ENCODE peak calls at places on chromosomes 1 and 21, in nine cellular contexts. One of them, this sample, is unnamed. For H3K4me1, the result is how much of the 10 kb centered on the place peaks cover.

GRCh38 chr1:151108331-151108730 is 37.8 kb downstream of the GABPB2 start:
- DNase-seq in prostate gland: no peak
- DNase-seq in tibial artery: peak
- DNase-seq in heart left ventricle: no peak
- DNase-seq in fibroblast of lung: no peak
- DNase-seq in A549: no peak
- DNase-seq in astrocyte: no peak
- DNase-seq in hepatocyte: no peak
- DNase-seq in MM.1S: no peak
- DNase-seq in this sample: no peak

GRCh38 chr1:65235867-65236805 is 73.2 kb upstream of the DNAJC6 start:
- DNase-seq in prostate gland: no peak
- DNase-seq in tibial artery: no peak
- DNase-seq in heart left ventricle: no peak
- DNase-seq in fibroblast of lung: peak
- DNase-seq in A549: peak
- DNase-seq in astrocyte: peak
- DNase-seq in hepatocyte: peak
- DNase-seq in MM.1S: peak
- DNase-seq in this sample: peak

GRCh38 chr1:22739648-22740385 is 29.2 kb downstream of the EPHB2 start:
- DNase-seq in prostate gland: no peak
- DNase-seq in tibial artery: peak
- DNase-seq in heart left ventricle: no peak
- DNase-seq in fibroblast of lung: peak
- DNase-seq in A549: peak
- DNase-seq in astrocyte: peak
- DNase-seq in hepatocyte: peak
- DNase-seq in MM.1S: no peak
- DNase-seq in this sample: peak

GRCh38 chr1:155126494-155127104 is 1.1 kb upstream of the EFNA1 start:
- DNase-seq in prostate gland: peak
- DNase-seq in tibial artery: peak
- DNase-seq in heart left ventricle: no peak
- DNase-seq in fibroblast of lung: peak
- DNase-seq in A549: peak
- DNase-seq in astrocyte: peak
- DNase-seq in hepatocyte: peak
- DNase-seq in MM.1S: no peak
- DNase-seq in this sample: peak

GRCh38 chr1:32044246-32044645 is 28.5 kb upstream of the TMEM39B start:
- DNase-seq in prostate gland: no peak
- DNase-seq in tibial artery: no peak
- DNase-seq in heart left ventricle: no peak
- DNase-seq in fibroblast of lung: no peak
- DNase-seq in A549: no peak
- DNase-seq in astrocyte: no peak
- DNase-seq in hepatocyte: no peak
- DNase-seq in MM.1S: no peak
- DNase-seq in this sample: no peak

GRCh38 chr1:53362851-53363642 is 35.2 kb upstream of the LRP8 start:
- DNase-seq in prostate gland: no peak
- DNase-seq in tibial artery: peak
- DNase-seq in heart left ventricle: no peak
- DNase-seq in fibroblast of lung: no peak
- DNase-seq in A549: peak
- DNase-seq in astrocyte: no peak
- DNase-seq in hepatocyte: no peak
- DNase-seq in MM.1S: no peak
- DNase-seq in this sample: no peak

GRCh38 chr1:176656257-176656995 is 193.5 kb downstream of the PAPPA2 start:
- DNase-seq in prostate gland: no peak
- DNase-seq in tibial artery: no peak
- DNase-seq in heart left ventricle: peak
- DNase-seq in fibroblast of lung: peak
- DNase-seq in A549: no peak
- DNase-seq in astrocyte: peak
- DNase-seq in hepatocyte: peak
- DNase-seq in MM.1S: no peak
- DNase-seq in this sample: peak

GRCh38 chr1:98211271-98211840 is 290.5 kb upstream of the DPYD start:
- DNase-seq in prostate gland: no peak
- DNase-seq in tibial artery: no peak
- DNase-seq in heart left ventricle: no peak
- DNase-seq in fibroblast of lung: peak
- DNase-seq in A549: peak
- DNase-seq in astrocyte: no peak
- DNase-seq in hepatocyte: no peak
- DNase-seq in MM.1S: no peak
- DNase-seq in this sample: no peak

GRCh38 chr1:236350308-236350707 is 43.8 kb upstream of the EDARADD start:
- DNase-seq in prostate gland: no peak
- DNase-seq in tibial artery: no peak
- DNase-seq in heart left ventricle: no peak
- DNase-seq in fibroblast of lung: no peak
- DNase-seq in A549: no peak
- DNase-seq in astrocyte: no peak
- DNase-seq in hepatocyte: no peak
- DNase-seq in MM.1S: no peak
- DNase-seq in this sample: no peak

GRCh38 chr1:228360533-228361313 is 45.9 kb downstream of the TRIM11 start:
- DNase-seq in prostate gland: no peak
- DNase-seq in tibial artery: peak
- DNase-seq in heart left ventricle: peak
- DNase-seq in fibroblast of lung: no peak
- DNase-seq in A549: no peak
- DNase-seq in astrocyte: no peak
- DNase-seq in hepatocyte: no peak
- DNase-seq in MM.1S: no peak
- DNase-seq in this sample: no peak

GRCh38 chr1:119948342-119949214 is 52.3 kb upstream of the ADAM30 start:
- DNase-seq in prostate gland: peak
- DNase-seq in tibial artery: peak
- DNase-seq in heart left ventricle: peak
- DNase-seq in fibroblast of lung: peak
- DNase-seq in A549: peak
- DNase-seq in astrocyte: peak
- DNase-seq in hepatocyte: peak
- DNase-seq in MM.1S: peak
- DNase-seq in this sample: peak

GRCh38 chr1:156961709-156962108 is 41.3 kb downstream of the LRRC71 start:
- DNase-seq in prostate gland: no peak
- DNase-seq in tibial artery: no peak
- DNase-seq in heart left ventricle: no peak
- DNase-seq in fibroblast of lung: no peak
- DNase-seq in A549: peak
- DNase-seq in astrocyte: no peak
- DNase-seq in hepatocyte: no peak
- DNase-seq in MM.1S: peak
- DNase-seq in this sample: no peak

GRCh38 chr21:41164981-41165650 is 2.8 kb upstream of the BACE2 start:
- DNase-seq in prostate gland: peak
- DNase-seq in tibial artery: no peak
- DNase-seq in heart left ventricle: no peak
- DNase-seq in fibroblast of lung: peak
- DNase-seq in A549: peak
- DNase-seq in astrocyte: peak
- DNase-seq in hepatocyte: peak
- DNase-seq in MM.1S: no peak
- DNase-seq in this sample: peak

GRCh38 chr1:31105646-31106045 is 40.1 kb upstream of the PUM1 start:
- DNase-seq in prostate gland: no peak
- DNase-seq in tibial artery: no peak
- DNase-seq in heart left ventricle: no peak
- DNase-seq in fibroblast of lung: peak
- DNase-seq in A549: no peak
- DNase-seq in astrocyte: no peak
- DNase-seq in hepatocyte: no peak
- DNase-seq in MM.1S: no peak
- DNase-seq in this sample: no peak

GRCh38 chr1:62686822-62687221 is 1.4 kb downstream of the DOCK7 start:
- DNase-seq in prostate gland: no peak
- DNase-seq in tibial artery: no peak
- DNase-seq in heart left ventricle: no peak
- DNase-seq in fibroblast of lung: no peak
- DNase-seq in A549: no peak
- DNase-seq in astrocyte: no peak
- DNase-seq in hepatocyte: no peak
- DNase-seq in MM.1S: no peak
- DNase-seq in this sample: no peak

GRCh38 chr1:230866171-230866811 is 2.0 kb downstream of the C1orf198 start:
- DNase-seq in prostate gland: no peak
- DNase-seq in tibial artery: no peak
- DNase-seq in heart left ventricle: no peak
- DNase-seq in fibroblast of lung: peak
- DNase-seq in A549: peak
- DNase-seq in astrocyte: peak
- DNase-seq in hepatocyte: no peak
- DNase-seq in MM.1S: no peak
- DNase-seq in this sample: no peak

GRCh38 chr21:41482321-41482720 is 25.6 kb downstream of the TMPRSS2 start:
- DNase-seq in prostate gland: no peak
- DNase-seq in tibial artery: no peak
- DNase-seq in heart left ventricle: no peak
- DNase-seq in fibroblast of lung: peak
- DNase-seq in A549: no peak
- DNase-seq in astrocyte: peak
- DNase-seq in hepatocyte: no peak
- DNase-seq in MM.1S: no peak
- DNase-seq in this sample: peak

GRCh38 chr1:180167021-180167701 is 12.5 kb downstream of the QSOX1 start:
- DNase-seq in prostate gland: no peak
- DNase-seq in tibial artery: peak
- DNase-seq in heart left ventricle: peak
- DNase-seq in fibroblast of lung: no peak
- DNase-seq in A549: no peak
- DNase-seq in astrocyte: no peak
- DNase-seq in hepatocyte: no peak
- DNase-seq in MM.1S: no peak
- DNase-seq in this sample: no peak

GRCh38 chr1:200869376-200869752 is 3.4 kb upstream of the GPR25 start:
- DNase-seq in prostate gland: no peak
- DNase-seq in tibial artery: no peak
- DNase-seq in heart left ventricle: no peak
- DNase-seq in fibroblast of lung: no peak
- DNase-seq in A549: no peak
- DNase-seq in astrocyte: no peak
- DNase-seq in hepatocyte: no peak
- DNase-seq in MM.1S: no peak
- DNase-seq in this sample: no peak
- H3K4me1 ChIP-seq in prostate gland: under half
- H3K4me1 ChIP-seq in tibial artery: under half
- H3K4me1 ChIP-seq in heart left ventricle: under half
- H3K4me1 ChIP-seq in fibroblast of lung: under half
- H3K4me1 ChIP-seq in A549: under half
- H3K4me1 ChIP-seq in astrocyte: under half
- H3K4me1 ChIP-seq in hepatocyte: under half
- H3K4me1 ChIP-seq in MM.1S: under half
- H3K4me1 ChIP-seq in this sample: under half

GRCh38 chr1:42210421-42211133 is 46.0 kb upstream of the GUCA2A start:
- DNase-seq in prostate gland: no peak
- DNase-seq in tibial artery: no peak
- DNase-seq in heart left ventricle: no peak
- DNase-seq in fibroblast of lung: peak
- DNase-seq in A549: no peak
- DNase-seq in astrocyte: no peak
- DNase-seq in hepatocyte: no peak
- DNase-seq in MM.1S: no peak
- DNase-seq in this sample: no peak

GRCh38 chr1:42214447-42214871 is 49.9 kb upstream of the GUCA2A start:
- DNase-seq in prostate gland: peak
- DNase-seq in tibial artery: no peak
- DNase-seq in heart left ventricle: peak
- DNase-seq in fibroblast of lung: peak
- DNase-seq in A549: peak
- DNase-seq in astrocyte: peak
- DNase-seq in hepatocyte: peak
- DNase-seq in MM.1S: no peak
- DNase-seq in this sample: no peak

GRCh38 chr1:42209516-42210370 is 45.2 kb upstream of the GUCA2A start:
- DNase-seq in prostate gland: no peak
- DNase-seq in tibial artery: no peak
- DNase-seq in heart left ventricle: no peak
- DNase-seq in fibroblast of lung: no peak
- DNase-seq in A549: no peak
- DNase-seq in astrocyte: no peak
- DNase-seq in hepatocyte: no peak
- DNase-seq in MM.1S: no peak
- DNase-seq in this sample: no peak

GRCh38 chr1:42206164-42206563 is 41.6 kb upstream of the GUCA2A start:
- DNase-seq in prostate gland: no peak
- DNase-seq in tibial artery: no peak
- DNase-seq in heart left ventricle: no peak
- DNase-seq in fibroblast of lung: no peak
- DNase-seq in A549: no peak
- DNase-seq in astrocyte: no peak
- DNase-seq in hepatocyte: peak
- DNase-seq in MM.1S: no peak
- DNase-seq in this sample: peak

GRCh38 chr1:42211224-42211623 is 46.7 kb upstream of the GUCA2A start:
- DNase-seq in prostate gland: no peak
- DNase-seq in tibial artery: no peak
- DNase-seq in heart left ventricle: no peak
- DNase-seq in fibroblast of lung: peak
- DNase-seq in A549: no peak
- DNase-seq in astrocyte: no peak
- DNase-seq in hepatocyte: no peak
- DNase-seq in MM.1S: no peak
- DNase-seq in this sample: peak
- H3K27ac ChIP-seq in prostate gland: no peak
- H3K27ac ChIP-seq in tibial artery: no peak
- H3K27ac ChIP-seq in heart left ventricle: no peak
- H3K27ac ChIP-seq in fibroblast of lung: peak
- H3K27ac ChIP-seq in A549: no peak
- H3K27ac ChIP-seq in astrocyte: no peak
- H3K27ac ChIP-seq in hepatocyte: no peak
- H3K27ac ChIP-seq in MM.1S: no peak
- H3K27ac ChIP-seq in this sample: peak

GRCh38 chr1:160113407-160113806 is 2.2 kb upstream of the ATP1A2 start:
- DNase-seq in prostate gland: no peak
- DNase-seq in tibial artery: no peak
- DNase-seq in heart left ventricle: no peak
- DNase-seq in fibroblast of lung: no peak
- DNase-seq in A549: no peak
- DNase-seq in astrocyte: no peak
- DNase-seq in hepatocyte: no peak
- DNase-seq in MM.1S: no peak
- DNase-seq in this sample: no peak
- TF ChIP-seq CTCF in prostate gland: no peak
- TF ChIP-seq CTCF in tibial artery: no peak
- TF ChIP-seq CTCF in heart left ventricle: no peak
- TF ChIP-seq CTCF in fibroblast of lung: no peak
- TF ChIP-seq CTCF in A549: no peak
- TF ChIP-seq CTCF in astrocyte: no peak
- TF ChIP-seq CTCF in hepatocyte: no peak
- TF ChIP-seq CTCF in MM.1S: no peak
- TF ChIP-seq CTCF in this sample: no peak

GRCh38 chr1:19074902-19075721 is 118.6 kb upstream of the IFFO2 start:
- DNase-seq in prostate gland: peak
- DNase-seq in tibial artery: no peak
- DNase-seq in heart left ventricle: no peak
- DNase-seq in fibroblast of lung: peak
- DNase-seq in A549: no peak
- DNase-seq in astrocyte: peak
- DNase-seq in hepatocyte: no peak
- DNase-seq in MM.1S: no peak
- DNase-seq in this sample: peak
- H3K4me1 ChIP-seq in prostate gland: half or more
- H3K4me1 ChIP-seq in tibial artery: under half
- H3K4me1 ChIP-seq in heart left ventricle: under half
- H3K4me1 ChIP-seq in fibroblast of lung: under half
- H3K4me1 ChIP-seq in A549: under half
- H3K4me1 ChIP-seq in astrocyte: under half
- H3K4me1 ChIP-seq in hepatocyte: under half
- H3K4me1 ChIP-seq in MM.1S: under half
- H3K4me1 ChIP-seq in this sample: under half